ENCODE peak calls at places on chromosomes 5 and 9, in eight cellular contexts. O is B cell, J is GM23338, T is PC-3, N is fibroblast of the aortic adventitia, S is dorsolateral prefrontal cortex, P is endothelial cell, R is IMR-90. C is an unnamed sample.

GRCh38 chr9:110340306-110340705 is 2.6 kb upstream of the TXNDC8 start:
- DNase-seq in R (no peak), N (peak; percentile 35), O (no peak), J (peak; percentile 65), S (no peak), T (peak; percentile 37), P (peak; percentile 4), C (no peak)

GRCh38 chr9:136840877-136841645 is 1.2 kb upstream of the AJM1 start:
- DNase-seq in P (no peak), J (peak; percentile 55), S (peak; percentile 67), R (peak; percentile 62), T (no peak), N (peak; percentile 25), O (no peak), C (no peak)

GRCh38 chr9:70668751-70669150 is 254.3 kb upstream of the KLF9 start:
- DNase-seq in O (no peak), P (no peak), T (no peak), S (no peak), J (no peak), R (no peak), N (peak; percentile 78), C (no peak)

GRCh38 chr9:100052375-100052774 is 46.4 kb downstream of the ERP44 start:
- DNase-seq in S (no peak), P (no peak), R (no peak), J (no peak), N (no peak), O (peak; percentile 19), T (no peak), C (no peak)

GRCh38 chr5:179914032-179914755 is 6.5 kb upstream of the TBC1D9B start:
- DNase-seq in R (peak; percentile 53), N (peak; percentile 36), J (peak; percentile 14), P (no peak), O (no peak), S (no peak), T (peak; percentile 91), C (no peak)

GRCh38 chr5:38500861-38501260 is 55.6 kb downstream of the LIFR start:
- DNase-seq in P (no peak), J (no peak), O (no peak), N (peak; percentile 44), S (no peak), R (peak; percentile 76), T (peak; percentile 62), C (no peak)

GRCh38 chr9:76459691-76460635 is 981 bp downstream of the GCNT1 start:
- DNase-seq in N (peak; percentile 69), J (peak; percentile 78), P (peak; percentile 51), S (no peak), O (peak; percentile 36), R (peak; percentile 62), T (peak; percentile 43), C (no peak)

GRCh38 chr5:23013395-23013994 is 160.4 kb upstream of the CDH12 start:
- DNase-seq in J (no peak), O (no peak), T (no peak), R (no peak), N (no peak), S (no peak), P (no peak), C (no peak)

GRCh38 chr5:139038618-139039305 is 159.4 kb downstream of the SIL1 start:
- DNase-seq in J (peak; percentile 69), P (no peak), T (no peak), N (no peak), S (no peak), R (no peak), O (no peak), C (no peak)

GRCh38 chr9:21812415-21812814 is 10.0 kb downstream of the MTAP start:
- DNase-seq in O (no peak), N (peak; percentile 58), T (peak; percentile 62), J (no peak), S (no peak), R (peak; percentile 40), P (peak; percentile 16), C (peak; percentile 89)

GRCh38 chr9:91301161-91301560 is 60.6 kb downstream of the AUH start:
- DNase-seq in T (peak; percentile 35), R (peak; percentile 31), J (no peak), O (no peak), P (no peak), S (no peak), N (peak; percentile 76), C (no peak)

GRCh38 chr9:6049798-6050197 is 34.4 kb upstream of the RANBP6 start:
- DNase-seq in P (no peak), R (no peak), N (no peak), O (no peak), S (no peak), J (peak; percentile 65), T (peak; percentile 55), C (no peak)

GRCh38 chr9:37554318-37554717 is 21.9 kb downstream of the FBXO10 start:
- DNase-seq in P (no peak), R (no peak), S (no peak), N (no peak), T (no peak), J (no peak), O (no peak), C (no peak)

GRCh38 chr5:852431-853401 is 1.9 kb upstream of the ZDHHC11 start:
- DNase-seq in O (no peak), P (no peak), T (no peak), R (no peak), J (no peak), S (peak; percentile 3), N (no peak), C (no peak)

GRCh38 chr5:97365173-97365845 is 182.3 kb upstream of the RIOK2 start:
- DNase-seq in R (no peak), P (no peak), J (peak; percentile 27), N (no peak), O (no peak), S (no peak), T (no peak), C (no peak)

GRCh38 chr9:87713278-87713989 is 12.5 kb upstream of the CTSL start:
- DNase-seq in N (peak; percentile 98), T (peak; percentile 92), J (peak; percentile 27), P (no peak), S (no peak), R (peak; percentile 99), O (no peak), C (peak; percentile 95)

GRCh38 chr5:97231025-97231636 is 48.1 kb upstream of the RIOK2 start:
- DNase-seq in N (peak; percentile 89), J (peak; percentile 83), O (peak; percentile 39), P (peak; percentile 46), R (peak; percentile 86), S (no peak), T (peak; percentile 79), C (peak; percentile 32)

GRCh38 chr5:172370648-172371248 is 83.6 kb downstream of the SH3PXD2B start:
- DNase-seq in N (peak; percentile 66), T (peak; percentile 85), R (peak; percentile 71), J (peak; percentile 87), O (no peak), P (peak; percentile 23), S (no peak), C (no peak)

GRCh38 chr5:160119905-160120266 is 636 bp upstream of the PWWP2A start:
- DNase-seq in R (no peak), O (no peak), N (no peak), J (no peak), P (no peak), S (no peak), T (no peak), C (no peak)
- TF ChIP-seq CTCF in R (peak; percentile 27), O (no peak), N (peak; percentile 49), J (no peak), P (no peak), S (peak; percentile 41), T (peak; percentile 25), C (peak; percentile 9)

DNA sequence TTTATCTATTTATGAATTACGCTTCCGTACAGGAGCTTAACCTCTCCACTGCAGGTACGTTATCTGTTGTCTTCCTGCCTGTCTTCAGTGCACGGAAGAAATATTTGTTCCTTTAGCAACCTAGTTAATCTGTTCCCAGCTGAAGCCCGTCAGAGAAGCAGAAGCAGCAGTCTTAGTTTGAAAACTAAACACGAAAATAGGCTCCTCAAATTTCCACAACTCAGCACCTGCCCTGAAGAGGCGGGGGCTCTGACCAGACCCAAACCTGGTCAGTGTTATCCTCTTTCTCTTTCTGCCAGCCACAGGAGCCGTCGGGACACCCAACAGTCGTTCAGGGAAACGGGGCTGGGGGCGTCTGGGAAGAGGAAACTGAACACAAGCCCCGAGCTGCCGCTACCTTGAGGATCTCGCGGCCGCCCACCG is 426 bp downstream of the NUDCD2 start:
- DNase-seq in R (peak; percentile 23), T (no peak), J (peak; percentile 68), N (peak; percentile 16), O (no peak), P (no peak), S (no peak), C (no peak)
- TF ChIP-seq CTCF in R (no peak), T (no peak), J (no peak), N (peak; percentile 32), O (no peak), P (no peak), S (no peak), C (no peak)

GRCh38 chr9:11966804-11967203 is 726.4 kb upstream of the TYRP1 start:
- DNase-seq in R (no peak), O (no peak), T (no peak), P (no peak), J (peak; percentile 2), S (no peak), N (no peak), C (no peak)

GRCh38 chr9:11962327-11962726 is 730.9 kb upstream of the TYRP1 start:
- DNase-seq in N (peak; percentile 44), T (peak; percentile 22), O (no peak), S (no peak), J (no peak), P (no peak), R (no peak), C (no peak)
- TF ChIP-seq CTCF in N (no peak), T (no peak), O (no peak), S (no peak), J (no peak), P (no peak), R (no peak), C (no peak)

GRCh38 chr5:80407735-80408474 is at the start of gene ZFYVE16:
- DNase-seq in T (peak; percentile 95), S (peak; percentile 97), J (peak; percentile 98), N (peak; percentile 96), P (peak; percentile 99), O (peak; percentile 91), R (peak; percentile 96), C (peak; percentile 71)

GRCh38 chr5:80411589-80412219 is 3.8 kb downstream of the ZFYVE16 start:
- DNase-seq in J (no peak), T (no peak), S (no peak), R (peak; percentile 7), P (no peak), N (peak; percentile 16), O (no peak), C (no peak)

GRCh38 chr5:80408976-80409926 is 1.4 kb downstream of the ZFYVE16 start:
- DNase-seq in O (no peak), R (peak; percentile 19), S (no peak), N (peak; percentile 16), P (no peak), J (peak; percentile 5), T (no peak), C (no peak)

GRCh38 chr5:80406980-80407734 is 707 bp upstream of the ZFYVE16 start:
- DNase-seq in R (peak; percentile 1), O (no peak), T (no peak), N (no peak), P (peak; percentile 9), S (no peak), J (no peak), C (no peak)

DNA sequence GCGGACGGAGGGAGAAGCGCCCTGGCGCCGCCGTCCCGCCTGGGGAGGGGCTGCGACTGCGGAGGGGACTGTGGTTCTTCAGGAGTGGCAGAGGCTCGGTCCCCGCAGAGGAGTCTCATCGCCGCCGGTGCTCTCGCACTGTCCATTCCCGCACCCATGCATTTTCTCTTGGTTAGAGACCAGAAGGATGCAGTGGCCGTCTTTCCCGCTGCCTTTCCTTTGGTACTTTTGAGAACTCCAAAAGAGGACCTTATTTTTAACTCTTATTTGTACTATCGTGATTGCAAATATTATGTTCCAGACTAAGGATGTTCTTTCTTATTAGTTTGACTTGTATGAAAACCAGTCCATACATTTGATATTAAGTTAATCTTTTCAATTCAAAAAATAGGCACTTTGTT is 611 bp downstream of the ZFYVE16 start:
- DNase-seq in J (no peak), S (peak; percentile 48), N (peak; percentile 34), O (no peak), T (peak; percentile 52), R (peak; percentile 38), P (peak; percentile 67), C (no peak)
- TF ChIP-seq CTCF in J (no peak), S (no peak), N (peak; percentile 47), O (no peak), T (no peak), R (no peak), P (no peak), C (no peak)